ENCODE peak calls at places on chromosomes 1 and 21, in six cellular contexts. A is AG09309; O is stimulated activated CD4-positive, alpha-beta T cell treated with anti-CD3 and anti-CD28 coated beads, TNF-alpha, amount 100 ng/mL, for 24 hours; M is HEK293T; T is activated T-cell treated with anti-CD3 and anti-CD28 coated beads, Interleukin-2, amount 50 U/mL, for 72 hours; N is CD8-positive, alpha-beta T cell. J is an unnamed sample.

GRCh38 chr1:241767737-241768136 is 80.3 kb upstream of the EXO1 start:
- DNase-seq in A (no peak), O (no peak), M (no peak), T (no peak), N (no peak), J (no peak)

GRCh38 chr1:155218854-155219591 is 10.5 kb downstream of the MTX1 start:
- DNase-seq in A (no peak), O (no peak), M (peak), T (no peak), N (no peak), J (no peak)

GRCh38 chr1:115677172-115677542 is 35.4 kb downstream of the VANGL1 start:
- DNase-seq in A (no peak), O (no peak), M (no peak), T (no peak), N (no peak), J (no peak)

GRCh38 chr1:7526867-7527732 is 244.0 kb upstream of the VAMP3 start:
- DNase-seq in A (no peak), O (no peak), M (no peak), T (no peak), N (no peak), J (no peak)

GRCh38 chr1:223726380-223727001 is 14.2 kb downstream of the CAPN2 start:
- DNase-seq in A (peak), O (peak), M (no peak), T (peak), N (peak), J (peak)

GRCh38 chr1:150065184-150065871 is 2.2 kb upstream of the VPS45 start:
- DNase-seq in A (peak), O (no peak), M (no peak), T (no peak), N (no peak), J (no peak)

GRCh38 chr1:9413877-9414213 is 121.2 kb downstream of the SPSB1 start:
- DNase-seq in A (peak), O (no peak), M (no peak), T (no peak), N (no peak), J (no peak)

GRCh38 chr1:20233866-20234265 is 47.5 kb upstream of the PLA2G2C start:
- DNase-seq in A (no peak), O (no peak), M (no peak), T (no peak), N (no peak), J (no peak)

GRCh38 chr1:213979751-213980605 is 7.8 kb upstream of the PROX1 start:
- DNase-seq in A (no peak), O (no peak), M (no peak), T (no peak), N (no peak), J (no peak)

GRCh38 chr21:34280987-34281386 is 82.8 kb upstream of the KCNE2 start:
- DNase-seq in A (no peak), O (no peak), M (no peak), T (no peak), N (no peak), J (no peak)

GRCh38 chr1:153217212-153217611 is at the start of gene PRR9:
- DNase-seq in A (no peak), O (no peak), M (no peak), T (no peak), N (no peak), J (no peak)

GRCh38 chr1:232422098-232422497 is 207.8 kb downstream of the SIPA1L2 start:
- DNase-seq in A (no peak), O (no peak), M (no peak), T (no peak), N (no peak), J (no peak)

GRCh38 chr1:61160526-61160925 is 78.2 kb downstream of the NFIA start:
- DNase-seq in A (no peak), O (no peak), M (no peak), T (peak), N (no peak), J (no peak)

GRCh38 chr1:170881268-170882265 is 53.8 kb upstream of the MROH9 start:
- DNase-seq in A (peak), O (no peak), M (peak), T (no peak), N (no peak), J (no peak)

GRCh38 chr1:239308701-239309333 is 77.6 kb upstream of the CHRM3 start:
- DNase-seq in A (no peak), O (no peak), M (peak), T (peak), N (peak), J (no peak)

GRCh38 chr1:218575079-218575478 is 229.9 kb downstream of the TGFB2 start:
- DNase-seq in A (no peak), O (no peak), M (no peak), T (no peak), N (no peak), J (no peak)

GRCh38 chr1:234125283-234125682 is 220.8 kb downstream of the SLC35F3 start:
- DNase-seq in A (no peak), O (no peak), M (peak), T (peak), N (no peak), J (no peak)

GRCh38 chr1:200453544-200453905 is 43.7 kb upstream of the ZNF281 start:
- DNase-seq in A (peak), O (no peak), M (no peak), T (no peak), N (no peak), J (no peak)

GRCh38 chr1:203264052-203264501 is 34.6 kb upstream of the CHIT1 start:
- DNase-seq in A (peak), O (no peak), M (no peak), T (no peak), N (no peak), J (no peak)

GRCh38 chr1:203870256-203870655 is 8.9 kb downstream of the SNRPE start:
- DNase-seq in A (no peak), O (no peak), M (no peak), T (no peak), N (no peak), J (no peak)

GRCh38 chr1:183218039-183218618 is 32.1 kb downstream of the LAMC2 start:
- DNase-seq in A (no peak), O (no peak), M (no peak), T (no peak), N (no peak), J (no peak)

GRCh38 chr1:1434131-1434811 is 1.2 kb upstream of the VWA1 start:
- DNase-seq in A (no peak), O (no peak), M (no peak), T (no peak), N (no peak), J (no peak)

GRCh38 chr1:222369991-222370910 is 177.7 kb downstream of the HHIPL2 start:
- DNase-seq in A (peak), O (no peak), M (no peak), T (no peak), N (no peak), J (no peak)

GRCh38 chr1:111624382-111624781 is 4.8 kb downstream of the RAP1A start:
- DNase-seq in A (no peak), O (no peak), M (no peak), T (no peak), N (no peak), J (peak)

GRCh38 chr1:109977657-109978378 is 6.7 kb upstream of the AHCYL1 start:
- DNase-seq in A (no peak), O (no peak), M (no peak), T (no peak), N (no peak), J (no peak)

GRCh38 chr1:16392740-16393139 is 25.7 kb downstream of the SZRD1 start:
- DNase-seq in A (no peak), O (no peak), M (no peak), T (no peak), N (no peak), J (no peak)

GRCh38 chr1:178500936-178501554 is 4.3 kb upstream of the CLEC20A start:
- DNase-seq in A (no peak), O (no peak), M (no peak), T (no peak), N (no peak), J (no peak)

GRCh38 chr1:218323568-218324225 is 21.4 kb upstream of the TGFB2 start:
- DNase-seq in A (no peak), O (no peak), M (no peak), T (no peak), N (no peak), J (no peak)

GRCh38 chr1:117271959-117272358 is 61.2 kb upstream of the VTCN1 start:
- DNase-seq in A (no peak), O (no peak), M (no peak), T (no peak), N (no peak), J (no peak)

GRCh38 chr1:105137543-105138444 is 1388.1 kb downstream of the AMY1C start:
- DNase-seq in A (no peak), O (no peak), M (peak), T (no peak), N (no peak), J (no peak)

GRCh38 chr1:160247053-160247452 is 15.3 kb downstream of the DCAF8 start:
- DNase-seq in A (no peak), O (no peak), M (no peak), T (no peak), N (no peak), J (no peak)

GRCh38 chr1:223827193-223827663 is 18.5 kb downstream of the TP53BP2 start:
- DNase-seq in A (no peak), O (no peak), M (no peak), T (no peak), N (no peak), J (no peak)

GRCh38 chr1:215114154-215114933 is 31.8 kb downstream of the KCNK2 start:
- DNase-seq in A (peak), O (no peak), M (no peak), T (no peak), N (no peak), J (no peak)

GRCh38 chr1:9061252-9061948 is 8.0 kb downstream of the SLC2A5 start:
- DNase-seq in A (no peak), O (no peak), M (no peak), T (no peak), N (no peak), J (no peak)

GRCh38 chr1:146039844-146040194 is 18.3 kb upstream of the HJV start:
- DNase-seq in A (no peak), O (no peak), M (no peak), T (no peak), N (no peak), J (no peak)

GRCh38 chr1:225881081-225882007 is 836 bp downstream of the TMEM63A start:
- DNase-seq in A (no peak), O (no peak), M (no peak), T (peak), N (no peak), J (peak)

GRCh38 chr1:12278998-12279397 is 49.2 kb downstream of the VPS13D start:
- DNase-seq in A (no peak), O (no peak), M (no peak), T (no peak), N (no peak), J (no peak)

GRCh38 chr1:44049839-44050238 is 18.6 kb upstream of the SLC6A9 start:
- DNase-seq in A (peak), O (no peak), M (no peak), T (no peak), N (no peak), J (no peak)

J was measured in central memory CD4-positive, alpha-beta T cell.